ENCODE peak calls at places on chromosomes 7 and 10, in six cellular contexts. N, I, K, E, U and Y are unnamed samples.

GRCh38 chr7:117806011-117806410 is 67.2 kb downstream of the CTTNBP2 start:
- DNase-seq in N (no peak), I (no peak), K (no peak), E (no peak), U (no peak), Y (no peak)

GRCh38 chr7:104794154-104794553 is 219.9 kb upstream of the KMT2E start:
- DNase-seq in N (no peak), I (peak; percentile 74), K (no peak), E (no peak), U (no peak), Y (peak; percentile 1)

GRCh38 chr7:110693348-110693747 is 397.6 kb upstream of the LRRN3 start:
- DNase-seq in N (no peak), I (no peak), K (no peak), E (no peak), U (no peak), Y (no peak)

GRCh38 chr7:21256310-21256877 is 171.5 kb upstream of the SP4 start:
- DNase-seq in N (peak; percentile 56), I (peak; percentile 49), K (peak; percentile 41), E (no peak), U (peak; percentile 23), Y (no peak)

GRCh38 chr10:93063217-93063976 is 2.8 kb downstream of the CYP26C1 start:
- DNase-seq in N (no peak), I (no peak), K (no peak), E (peak; percentile 25), U (no peak), Y (no peak)

GRCh38 chr7:132998763-132999162 is 83.1 kb downstream of the CHCHD3 start:
- DNase-seq in N (no peak), I (no peak), K (no peak), E (no peak), U (no peak), Y (no peak)

GRCh38 chr10:60140681-60141632 is 234.6 kb upstream of the CCDC6 start:
- DNase-seq in N (peak; percentile 79), I (peak; percentile 54), K (no peak), E (no peak), U (no peak), Y (no peak)

GRCh38 chr7:149686001-149686400 is 87.4 kb downstream of the ZNF467 start:
- DNase-seq in N (peak; percentile 36), I (no peak), K (no peak), E (no peak), U (no peak), Y (no peak)

GRCh38 chr7:45269192-45269591 is 111.6 kb downstream of the RAMP3 start:
- DNase-seq in N (no peak), I (no peak), K (no peak), E (no peak), U (no peak), Y (no peak)

GRCh38 chr10:68559872-68560200 is 301 bp upstream of the TET1 start:
- DNase-seq in N (peak; percentile 85), I (no peak), K (no peak), E (no peak), U (no peak), Y (no peak)

GRCh38 chr7:33039257-33039904 is 23.2 kb downstream of the NT5C3A start:
- DNase-seq in N (peak; percentile 55), I (no peak), K (no peak), E (peak; percentile 30), U (peak; percentile 26), Y (no peak)

GRCh38 chr7:106045592-106045991 is 66.5 kb downstream of the SYPL1 start:
- DNase-seq in N (no peak), I (no peak), K (peak; percentile 71), E (no peak), U (no peak), Y (no peak)

GRCh38 chr10:44478040-44478439 is 93.1 kb upstream of the CXCL12 start:
- DNase-seq in N (no peak), I (no peak), K (no peak), E (no peak), U (no peak), Y (no peak)

GRCh38 chr7:155997431-155998327 is 185.4 kb upstream of the SHH start:
- DNase-seq in N (no peak), I (peak; percentile 4), K (no peak), E (no peak), U (no peak), Y (no peak)

GRCh38 chr10:88095291-88095721 is 231.9 kb downstream of the PTEN start:
- DNase-seq in N (peak; percentile 99), I (peak; percentile 97), K (no peak), E (no peak), U (peak; percentile 60), Y (peak; percentile 91)

GRCh38 chr10:34235164-34235832 is 579.8 kb downstream of the PARD3 start:
- DNase-seq in N (no peak), I (peak; percentile 96), K (peak; percentile 64), E (no peak), U (peak; percentile 64), Y (peak; percentile 29)

GRCh38 chr7:87797395-87797794 is 78.8 kb downstream of the SLC25A40 start:
- DNase-seq in N (no peak), I (peak; percentile 9), K (no peak), E (no peak), U (no peak), Y (no peak)

GRCh38 chr10:75679546-75679945 is 248.1 kb downstream of the LRMDA start:
- DNase-seq in N (peak; percentile 55), I (peak; percentile 12), K (no peak), E (no peak), U (no peak), Y (no peak)

GRCh38 chr7:128415217-128415785 is 5.5 kb upstream of the IMPDH1 start:
- DNase-seq in N (no peak), I (no peak), K (no peak), E (no peak), U (no peak), Y (no peak)

GRCh38 chr10:22681783-22682183 is 32.6 kb downstream of the PIP4K2A start:
- DNase-seq in N (peak; percentile 57), I (peak; percentile 85), K (peak; percentile 52), E (no peak), U (peak; percentile 75), Y (peak; percentile 70)

GRCh38 chr10:72146559-72147323 is 58.4 kb upstream of the SPOCK2 start:
- DNase-seq in N (no peak), I (no peak), K (no peak), E (no peak), U (no peak), Y (no peak)

GRCh38 chr10:72140174-72140573 is 51.8 kb upstream of the SPOCK2 start:
- DNase-seq in N (no peak), I (no peak), K (no peak), E (no peak), U (no peak), Y (no peak)

GRCh38 chr10:72140850-72141249 is 52.5 kb upstream of the SPOCK2 start:
- DNase-seq in N (no peak), I (no peak), K (no peak), E (no peak), U (no peak), Y (no peak)

GRCh38 chr10:72145657-72146450 is 57.5 kb upstream of the SPOCK2 start:
- DNase-seq in N (no peak), I (no peak), K (no peak), E (no peak), U (no peak), Y (no peak)
- TF ChIP-seq CTCF in N (no peak), I (no peak), K (no peak), E (no peak), U (no peak), Y (no peak)

DNA sequence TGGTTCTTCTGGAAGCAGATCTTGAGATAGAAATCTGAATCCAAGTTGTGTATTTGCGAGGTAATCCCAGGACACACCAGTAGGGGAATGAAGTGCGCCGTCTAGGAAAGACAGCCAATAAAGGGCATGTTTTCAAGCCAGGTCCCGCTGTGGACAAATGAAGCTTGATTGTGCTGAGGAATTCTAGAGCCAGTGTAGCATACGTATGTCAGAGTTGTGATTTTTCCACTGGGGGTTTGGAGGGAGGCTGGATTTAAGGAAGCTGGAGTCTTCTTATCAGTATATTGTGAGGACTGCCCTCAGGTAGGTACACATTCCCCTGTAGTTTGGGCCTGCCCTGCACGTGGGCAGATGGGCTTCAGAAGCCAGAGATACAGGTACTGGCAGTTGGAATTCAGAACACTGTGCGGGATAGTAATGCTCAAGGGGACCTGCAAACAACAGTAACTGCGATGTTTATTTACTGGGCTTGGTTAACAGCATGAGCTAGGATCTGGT is 50.9 kb downstream of the GALNT11 start:
- DNase-seq in N (peak; percentile 20), I (peak; percentile 33), K (no peak), E (peak; percentile 26), U (peak; percentile 12), Y (no peak)
- TF ChIP-seq CTCF in N (peak; percentile 56), I (peak; percentile 57), K (peak; percentile 39), E (no peak), U (peak; percentile 30), Y (peak; percentile 61)

DNA sequence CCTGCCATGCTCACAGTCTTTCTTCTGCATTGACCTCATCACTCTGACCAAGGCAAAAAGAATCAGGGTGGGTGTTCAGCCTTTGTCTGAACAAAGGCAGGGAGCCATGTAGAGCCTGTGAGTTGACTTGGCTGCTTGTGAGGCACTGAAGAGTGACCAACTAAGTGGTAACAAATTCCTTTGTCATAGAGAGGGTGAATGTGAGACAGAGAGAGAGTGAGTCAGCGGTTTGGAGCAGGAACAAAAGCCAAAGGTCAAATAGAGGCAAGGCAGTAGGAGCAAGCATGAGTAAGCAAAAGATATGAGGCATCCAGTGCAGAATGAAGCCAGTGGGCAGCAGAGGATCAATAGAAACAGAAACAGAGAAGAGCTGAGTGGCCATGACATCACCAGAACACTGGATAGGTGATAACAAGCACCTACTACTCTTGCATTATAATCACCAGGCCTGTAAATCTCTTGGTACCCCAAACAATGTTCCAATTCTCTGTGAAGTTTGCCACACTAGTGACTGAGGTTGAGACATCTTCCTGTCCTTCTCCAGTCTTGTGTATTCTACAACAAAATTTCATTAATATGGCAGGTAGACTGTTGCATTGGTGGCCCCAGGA is 116.2 kb upstream of the LAMB4 start:
- DNase-seq in N (peak; percentile 65), I (peak; percentile 99), K (peak; percentile 92), E (no peak), U (peak; percentile 59), Y (peak; percentile 91)
- TF ChIP-seq CTCF in N (no peak), I (peak; percentile 27), K (no peak), E (peak; percentile 19), U (no peak), Y (peak; percentile 53)

GRCh38 chr10:104284783-104285182 is 15.8 kb downstream of the GSTO2 start:
- DNase-seq in N (no peak), I (no peak), K (no peak), E (no peak), U (no peak), Y (no peak)

GRCh38 chr10:104291439-104291951 is 22.5 kb downstream of the GSTO2 start:
- DNase-seq in N (peak; percentile 91), I (peak; percentile 64), K (peak; percentile 70), E (peak; percentile 92), U (peak; percentile 93), Y (peak; percentile 63)

GRCh38 chr10:104286939-104287338 is 18.0 kb downstream of the GSTO2 start:
- DNase-seq in N (no peak), I (no peak), K (no peak), E (no peak), U (no peak), Y (no peak)

GRCh38 chr10:104293021-104293420 is 24.0 kb downstream of the GSTO2 start:
- DNase-seq in N (peak; percentile 54), I (peak; percentile 77), K (no peak), E (no peak), U (peak; percentile 50), Y (peak; percentile 84)

GRCh38 chr10:104288355-104288754 is 19.4 kb downstream of the GSTO2 start:
- DNase-seq in N (no peak), I (no peak), K (no peak), E (no peak), U (no peak), Y (no peak)
- TF ChIP-seq CTCF in N (no peak), I (no peak), K (no peak), E (no peak), U (no peak), Y (no peak)